ENCODE peak calls at places on chromosomes 16 and 17, in nine cellular contexts. Z is activated CD8-positive, alpha-beta memory T cell treated with anti-CD3 and anti-CD28 coated beads for 1 hour; K is lower leg skin; R is stimulated activated CD4-positive, alpha-beta T cell treated with anti-CD3 and anti-CD28 coated beads, Interleukin-4, amount 100 ng/mL, for 1 hour; I is HFFc6; B is T47D; H is activated naive CD4-positive, alpha-beta T cell treated with anti-CD3 and anti-CD28 coated beads, Interleukin-2, amount 50 U/mL, for 16 hours; D is GDM1; G is mucosa of gallbladder. Q is an unnamed sample.

GRCh38 chr17:27980035-27980434 is 62.4 kb upstream of the NLK start:
- DNase-seq in I (peak), B (no peak), Z (no peak), G (no peak), R (no peak), H (no peak), D (no peak), K (no peak), Q (no peak)

GRCh38 chr16:68490829-68491575 is 42.7 kb upstream of the SMPD3 start:
- DNase-seq in B (no peak), R (no peak), H (no peak), Z (no peak), D (no peak), G (peak), I (peak), K (no peak), Q (no peak)

GRCh38 chr16:85902366-85903155 is 3.6 kb downstream of the IRF8 start:
- DNase-seq in R (peak), D (no peak), K (no peak), G (no peak), H (peak), B (no peak), Z (no peak), I (no peak), Q (no peak)

GRCh38 chr16:11291021-11291716 is 10.0 kb upstream of the PRM1 start:
- DNase-seq in G (no peak), Z (no peak), K (no peak), D (no peak), R (no peak), B (no peak), H (no peak), I (no peak), Q (no peak)

GRCh38 chr16:50611332-50611934 is 63.2 kb downstream of the NKD1 start:
- DNase-seq in H (no peak), Z (no peak), D (peak), R (no peak), K (no peak), B (no peak), G (no peak), I (no peak), Q (no peak)

GRCh38 chr17:77613181-77613580 is 345.3 kb upstream of the TNRC6C start:
- DNase-seq in K (peak), R (no peak), B (no peak), H (no peak), I (peak), Z (no peak), D (no peak), G (no peak), Q (no peak)

GRCh38 chr17:67467500-67468481 is 90.7 kb downstream of the PITPNC1 start:
- DNase-seq in R (no peak), K (peak), I (no peak), H (no peak), Z (no peak), B (no peak), G (no peak), D (no peak), Q (no peak)

GRCh38 chr16:23504453-23505179 is 5.7 kb downstream of the GGA2 start:
- DNase-seq in R (peak), H (peak), G (peak), D (no peak), B (no peak), Z (peak), K (peak), I (peak), Q (no peak)

GRCh38 chr16:58418601-58419000 is 26.3 kb downstream of the GINS3 start:
- DNase-seq in B (no peak), Z (no peak), K (no peak), G (no peak), H (no peak), I (no peak), D (no peak), R (no peak), Q (no peak)